ENCODE peak calls at places on chromosome 2, in ten cellular contexts. L, J, K, A, C, Y, N, M, O and Z are unnamed samples.

GRCh38 chr2:188979730-188980123 is 5.6 kb downstream of the COL3A1 start:
- DNase-seq in N (peak; percentile 21), Y (no peak), O (no peak), K (no peak), L (no peak), J (no peak), C (no peak), A (no peak), M (no peak), Z (no peak)

GRCh38 chr2:206728277-206729199 is 10.3 kb upstream of the DYTN start:
- DNase-seq in L (no peak), Y (no peak), C (no peak), A (no peak), M (no peak), N (no peak), J (no peak), K (no peak), O (no peak), Z (no peak)

GRCh38 chr2:240153418-240153817 is 13.0 kb upstream of the OTOS start:
- DNase-seq in A (no peak), K (no peak), C (no peak), M (no peak), N (no peak), L (no peak), Y (peak; percentile 53), J (no peak), O (no peak), Z (no peak)

GRCh38 chr2:48829036-48829435 is 73.5 kb upstream of the LHCGR start:
- DNase-seq in K (no peak), N (peak; percentile 40), J (no peak), A (no peak), L (no peak), M (no peak), Y (no peak), C (no peak), O (no peak), Z (no peak)

GRCh38 chr2:218878941-218879761 is 1.5 kb upstream of the WNT10A start:
- DNase-seq in M (no peak), O (no peak), A (no peak), C (no peak), Y (peak; percentile 46), J (no peak), L (peak; percentile 59), K (no peak), N (no peak), Z (no peak)

GRCh38 chr2:39068290-39068689 is 52.6 kb downstream of the SOS1 start:
- DNase-seq in M (no peak), C (no peak), K (no peak), A (no peak), L (no peak), Y (no peak), O (peak; percentile 9), N (no peak), J (no peak), Z (no peak)

GRCh38 chr2:240640939-240641338 is 15.7 kb downstream of the GPR35 start:
- DNase-seq in Y (peak; percentile 61), L (peak; percentile 54), M (peak; percentile 18), K (peak; percentile 98), C (no peak), A (no peak), N (peak; percentile 21), O (peak; percentile 90), J (no peak), Z (peak; percentile 32)

GRCh38 chr2:3470166-3470651 is 49.1 kb downstream of the ADI1 start:
- DNase-seq in N (peak; percentile 90), M (no peak), C (no peak), L (no peak), Y (peak; percentile 90), O (peak; percentile 91), K (no peak), A (peak; percentile 76), J (no peak), Z (no peak)

GRCh38 chr2:71897836-71898235 is 249.8 kb downstream of the CYP26B1 start:
- DNase-seq in Y (no peak), L (no peak), K (no peak), N (no peak), A (no peak), C (no peak), M (no peak), J (no peak), O (no peak), Z (no peak)

GRCh38 chr2:167862787-167863186 is 384.6 kb downstream of the STK39 start:
- DNase-seq in J (no peak), M (no peak), Y (no peak), A (peak; percentile 79), K (no peak), C (no peak), O (peak; percentile 11), L (no peak), N (no peak), Z (no peak)

GRCh38 chr2:157447031-157447430 is 3.1 kb upstream of the CYTIP start:
- DNase-seq in L (no peak), J (no peak), O (no peak), Y (no peak), C (no peak), M (no peak), N (no peak), K (no peak), A (no peak), Z (no peak)

GRCh38 chr2:98674233-98674964 is 56.5 kb downstream of the MGAT4A start:
- DNase-seq in M (no peak), N (no peak), O (no peak), J (no peak), K (no peak), Y (no peak), A (no peak), L (no peak), C (no peak), Z (no peak)

GRCh38 chr2:71606244-71606643 is 152.9 kb downstream of the DYSF start:
- DNase-seq in K (no peak), Y (peak; percentile 46), N (no peak), M (no peak), L (no peak), A (no peak), O (no peak), C (no peak), J (no peak), Z (no peak)

GRCh38 chr2:58640042-58640441 is 398.9 kb upstream of the FANCL start:
- DNase-seq in C (no peak), A (no peak), O (no peak), J (no peak), Y (no peak), N (no peak), L (no peak), K (no peak), M (no peak), Z (no peak)

GRCh38 chr2:30226144-30227032 is 4.9 kb upstream of the LBH start:
- DNase-seq in L (no peak), K (no peak), A (no peak), Y (no peak), N (peak; percentile 56), C (no peak), J (no peak), O (peak; percentile 46), M (no peak), Z (no peak)

GRCh38 chr2:7084601-7085000 is 167.4 kb downstream of the RNF144A start:
- DNase-seq in A (no peak), N (no peak), M (no peak), J (no peak), O (no peak), Y (no peak), C (no peak), K (no peak), L (no peak), Z (no peak)

GRCh38 chr2:235940330-235940729 is 227.9 kb downstream of the GBX2 start:
- DNase-seq in K (no peak), O (peak; percentile 79), C (no peak), Y (peak; percentile 90), L (peak; percentile 21), J (no peak), M (no peak), N (peak; percentile 95), A (no peak), Z (no peak)

GRCh38 chr2:26579723-26580040 is 61.5 kb downstream of the CIB4 start:
- DNase-seq in Y (no peak), C (no peak), M (no peak), K (no peak), O (no peak), J (no peak), L (no peak), N (no peak), A (no peak), Z (no peak)

GRCh38 chr2:234678721-234679120 is 181.8 kb upstream of the ARL4C start:
- DNase-seq in O (peak; percentile 45), Y (no peak), K (no peak), M (no peak), J (no peak), N (peak; percentile 99), A (no peak), C (no peak), L (no peak), Z (no peak)

GRCh38 chr2:183078163-183078466 is 432 bp upstream of the DUSP19 start:
- DNase-seq in C (no peak), N (peak; percentile 7), K (peak; percentile 71), M (peak; percentile 35), L (no peak), O (no peak), A (no peak), Y (no peak), J (no peak), Z (no peak)

GRCh38 chr2:179393481-179393880 is 128.8 kb upstream of the SESTD1 start:
- DNase-seq in Y (no peak), O (no peak), C (no peak), A (no peak), K (no peak), L (no peak), M (no peak), N (peak; percentile 21), J (no peak), Z (no peak)

GRCh38 chr2:163341426-163341825 is 394.4 kb downstream of the FIGN start:
- DNase-seq in O (no peak), K (no peak), L (no peak), M (no peak), Y (no peak), A (no peak), N (peak; percentile 8), J (no peak), C (no peak), Z (no peak)

GRCh38 chr2:187299122-187299906 is 148.7 kb downstream of the CALCRL start:
- DNase-seq in A (no peak), C (no peak), M (no peak), Y (no peak), O (peak; percentile 31), K (peak; percentile 10), N (peak; percentile 33), L (no peak), J (no peak), Z (no peak)

GRCh38 chr2:135745545-135745944 is 3.9 kb downstream of the UBXN4 start:
- DNase-seq in J (no peak), K (no peak), A (no peak), L (no peak), O (peak; percentile 60), Y (no peak), C (no peak), M (no peak), N (peak; percentile 73), Z (no peak)

GRCh38 chr2:212032536-212033219 is 505.9 kb downstream of the ERBB4 start:
- DNase-seq in J (no peak), A (no peak), M (no peak), N (peak; percentile 47), O (peak; percentile 9), C (no peak), L (no peak), Y (no peak), K (no peak), Z (no peak)

GRCh38 chr2:137659616-137660015 is 304.7 kb upstream of the HNMT start:
- DNase-seq in N (peak; percentile 21), O (peak; percentile 8), M (no peak), C (no peak), K (no peak), L (peak; percentile 23), Y (no peak), J (no peak), A (no peak), Z (no peak)

GRCh38 chr2:65383571-65384488 is 48.6 kb downstream of the SPRED2 start:
- DNase-seq in N (no peak), C (no peak), K (no peak), M (no peak), L (no peak), A (no peak), J (no peak), O (no peak), Y (no peak), Z (no peak)